ENCODE peak calls at places on chromosomes 6 and 20, in four cellular contexts. One of them, this sample, is unnamed.

GRCh38 chr6:136549359-136550044 is 720 bp downstream of the MAP7 start:
- DNase-seq in IMR-90: no peak
- DNase-seq in H9: peak; percentile 53
- DNase-seq in H1: peak; percentile 83
- DNase-seq in this sample: peak; percentile 56

GRCh38 chr20:38610521-38610920 is 8.9 kb downstream of the ARHGAP40 start:
- DNase-seq in H9: no peak
- DNase-seq in IMR-90: peak; percentile 6
- DNase-seq in H1: no peak
- DNase-seq in this sample: no peak

GRCh38 chr6:20182926-20183521 is 29.2 kb downstream of the MBOAT1 start:
- DNase-seq in H1: no peak
- DNase-seq in H9: no peak
- DNase-seq in IMR-90: peak; percentile 18
- DNase-seq in this sample: no peak

GRCh38 chr20:52972190-52972937 is at the start of gene TSHZ2:
- DNase-seq in H9: peak; percentile 52
- DNase-seq in H1: peak; percentile 56
- DNase-seq in IMR-90: peak; percentile 1
- DNase-seq in this sample: peak; percentile 48

GRCh38 chr6:32191696-32192607 is 491 bp downstream of the GPSM3 start:
- DNase-seq in H1: no peak
- DNase-seq in H9: peak; percentile 24
- DNase-seq in IMR-90: no peak
- DNase-seq in this sample: no peak

GRCh38 chr6:31575335-31575901 is at the start of gene TNF:
- DNase-seq in H1: no peak
- DNase-seq in H9: no peak
- DNase-seq in IMR-90: no peak
- DNase-seq in this sample: no peak

GRCh38 chr6:31345026-31345730 is 11.8 kb downstream of the HLA-B start:
- DNase-seq in IMR-90: no peak
- DNase-seq in H9: no peak
- DNase-seq in H1: no peak
- DNase-seq in this sample: peak; percentile 60

GRCh38 chr6:11525468-11526155 is 11.9 kb upstream of the TMEM170B start:
- DNase-seq in H9: no peak
- DNase-seq in H1: no peak
- DNase-seq in IMR-90: peak; percentile 13
- DNase-seq in this sample: no peak

GRCh38 chr6:141490982-141491381 is 641.7 kb upstream of the GJE1 start:
- DNase-seq in H1: no peak
- DNase-seq in H9: no peak
- DNase-seq in IMR-90: no peak
- DNase-seq in this sample: no peak

GRCh38 chr6:157017861-157018260 is 240.7 kb downstream of the ARID1B start:
- DNase-seq in H9: no peak
- DNase-seq in H1: no peak
- DNase-seq in IMR-90: peak; percentile 15
- DNase-seq in this sample: no peak

GRCh38 chr6:75735491-75736186 is 13.4 kb upstream of the MYO6 start:
- DNase-seq in IMR-90: peak; percentile 28
- DNase-seq in H9: no peak
- DNase-seq in H1: no peak
- DNase-seq in this sample: no peak

GRCh38 chr20:34074101-34074760 is 37.8 kb downstream of the EIF2S2 start:
- DNase-seq in IMR-90: peak; percentile 37
- DNase-seq in H1: no peak
- DNase-seq in H9: no peak
- DNase-seq in this sample: peak; percentile 69

GRCh38 chr6:22141271-22141745 is 155.5 kb downstream of the PRL start:
- DNase-seq in H1: no peak
- DNase-seq in H9: no peak
- DNase-seq in IMR-90: peak; percentile 10
- DNase-seq in this sample: no peak

GRCh38 chr20:50070361-50070760 is 42.6 kb downstream of the UBE2V1 start:
- DNase-seq in H9: no peak
- DNase-seq in IMR-90: no peak
- DNase-seq in H1: no peak
- DNase-seq in this sample: peak; percentile 53

GRCh38 chr6:21046276-21046675 is 512.0 kb downstream of the CDKAL1 start:
- DNase-seq in IMR-90: no peak
- DNase-seq in H9: no peak
- DNase-seq in H1: no peak
- DNase-seq in this sample: no peak

GRCh38 chr6:122746708-122747107 is 32.8 kb upstream of the FABP7 start:
- DNase-seq in H9: no peak
- DNase-seq in H1: no peak
- DNase-seq in IMR-90: no peak
- DNase-seq in this sample: no peak

GRCh38 chr6:11197175-11197535 is 35.3 kb downstream of the NEDD9 start:
- DNase-seq in H9: no peak
- DNase-seq in IMR-90: peak; percentile 88
- DNase-seq in H1: no peak
- DNase-seq in this sample: no peak

GRCh38 chr6:2943564-2943955 is 27.8 kb downstream of the SERPINB6 start:
- DNase-seq in IMR-90: no peak
- DNase-seq in H9: no peak
- DNase-seq in H1: peak; percentile 39
- DNase-seq in this sample: no peak
- H3K56ac ChIP-seq in IMR-90: no peak overlapping the region
- H3K56ac ChIP-seq in H9: no peak overlapping the region
- H3K56ac ChIP-seq in H1: no peak overlapping the region
- H3K56ac ChIP-seq in this sample: peak overlapping the region; percentile 51

DNA sequence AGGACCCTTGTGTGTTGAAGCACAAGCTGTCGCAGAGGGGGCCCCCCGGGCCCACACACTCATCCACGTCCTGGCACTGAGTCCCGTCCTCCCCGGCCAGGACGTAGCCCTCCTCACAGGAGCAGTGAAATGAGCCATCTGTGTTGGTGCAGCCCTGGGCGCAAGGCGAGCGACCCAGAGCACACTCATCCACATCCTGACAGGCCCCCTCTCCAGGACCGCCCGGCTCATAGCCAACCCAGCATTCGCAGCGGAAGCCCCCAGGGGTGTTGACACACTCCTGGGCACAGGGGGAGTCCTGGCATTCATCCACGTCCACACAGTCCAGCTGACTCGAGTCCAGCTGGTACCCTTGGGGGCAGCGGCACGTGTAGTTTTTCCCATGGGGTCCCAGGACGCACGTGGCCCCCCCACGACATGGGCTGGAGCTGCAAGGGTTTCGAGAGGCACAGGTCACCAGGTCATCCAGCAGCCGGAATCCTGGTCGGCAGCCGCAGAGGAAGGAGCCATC is 1.2 kb downstream of the CD93 start:
- DNase-seq in IMR-90: no peak
- DNase-seq in H9: no peak
- DNase-seq in H1: no peak
- DNase-seq in this sample: no peak
- H3K4me1 ChIP-seq in IMR-90: no peaks in the 10 kb centered on the region
- H3K4me1 ChIP-seq in H9: no peaks in the 10 kb centered on the region
- H3K4me1 ChIP-seq in H1: no peaks in the 10 kb centered on the region
- H3K4me1 ChIP-seq in this sample: no peaks in the 10 kb centered on the region

DNA sequence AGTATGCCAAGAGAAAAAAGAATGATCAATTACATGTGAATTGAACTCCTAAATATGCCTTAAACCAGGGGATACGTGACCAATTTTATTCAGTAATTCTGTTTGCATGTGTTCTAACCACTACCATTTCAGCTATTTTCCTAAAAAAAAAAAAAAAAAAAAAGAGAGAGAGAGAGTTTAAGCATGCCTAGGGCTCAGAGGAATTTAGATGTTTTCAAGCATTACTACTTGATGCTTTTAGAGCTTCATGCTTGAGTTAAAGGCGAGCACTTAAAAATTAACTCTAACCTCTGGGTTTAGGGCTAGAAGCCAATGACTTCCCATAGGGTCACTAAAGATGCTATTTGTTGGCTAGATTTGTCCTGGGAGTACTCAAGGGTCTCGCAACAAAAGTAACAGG is 217.8 kb downstream of the ATXN1 start:
- DNase-seq in H1: no peak
- DNase-seq in IMR-90: no peak
- DNase-seq in H9: no peak
- DNase-seq in this sample: no peak
- H3K56ac ChIP-seq in H1: no peak overlapping the region
- H3K56ac ChIP-seq in IMR-90: no peak overlapping the region
- H3K56ac ChIP-seq in H9: no peak overlapping the region
- H3K56ac ChIP-seq in this sample: no peak overlapping the region

GRCh38 chr20:1386323-1386722 is 6.5 kb downstream of the FKBP1A start:
- DNase-seq in H1: no peak
- DNase-seq in IMR-90: no peak
- DNase-seq in H9: no peak
- DNase-seq in this sample: no peak

GRCh38 chr20:1389703-1390385 is 3.0 kb downstream of the FKBP1A start:
- DNase-seq in IMR-90: no peak
- DNase-seq in H1: no peak
- DNase-seq in H9: no peak
- DNase-seq in this sample: peak; percentile 37

GRCh38 chr20:1390552-1391403 is 2.1 kb downstream of the FKBP1A start:
- DNase-seq in IMR-90: no peak
- DNase-seq in H1: no peak
- DNase-seq in H9: no peak
- DNase-seq in this sample: no peak

GRCh38 chr20:1388253-1388652 is 4.6 kb downstream of the FKBP1A start:
- DNase-seq in IMR-90: no peak
- DNase-seq in H1: no peak
- DNase-seq in H9: no peak
- DNase-seq in this sample: no peak

DNA sequence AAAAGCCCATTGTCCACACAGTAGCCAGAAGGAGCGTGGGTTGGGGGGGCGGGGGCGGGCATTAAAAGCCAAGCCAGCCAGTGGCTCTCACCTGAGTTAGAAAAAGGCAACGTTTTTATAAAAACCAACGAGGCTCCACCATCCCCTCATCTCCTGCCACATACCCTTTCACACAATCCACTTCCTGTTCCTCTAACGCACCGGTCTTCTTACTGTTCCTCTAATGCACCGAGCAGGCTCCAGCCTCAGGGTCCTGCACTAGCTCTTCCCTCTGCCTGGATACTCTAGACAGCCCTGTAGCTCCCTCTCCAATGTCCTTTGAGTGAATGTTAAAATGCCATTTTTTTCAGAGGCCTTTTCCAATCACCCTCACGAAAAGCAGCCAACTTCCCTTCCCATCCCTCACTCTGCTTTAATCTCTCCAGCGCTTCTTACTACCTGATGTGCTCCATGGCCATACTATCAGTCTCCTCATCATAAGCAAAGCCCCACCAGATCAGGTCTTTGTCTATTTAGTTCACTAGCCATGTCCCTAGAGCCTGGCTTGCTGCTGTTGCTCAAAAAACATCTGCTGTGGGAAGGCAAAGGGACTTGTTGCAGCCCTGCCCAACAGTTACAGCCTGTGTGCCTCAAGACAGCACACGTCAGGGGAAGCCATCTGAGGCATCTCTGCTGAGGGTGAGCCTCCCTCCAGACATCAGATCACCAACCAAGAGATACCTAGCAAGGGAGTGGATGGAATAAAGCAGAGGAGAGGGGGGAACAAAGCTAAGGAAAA is 4.0 kb downstream of the FKBP1A start:
- DNase-seq in IMR-90: no peak
- DNase-seq in H1: no peak
- DNase-seq in H9: no peak
- DNase-seq in this sample: no peak
- H3K4me1 ChIP-seq in IMR-90: peaks cover 27% of the 10 kb centered on the region
- H3K4me1 ChIP-seq in H1: peaks cover 11% of the 10 kb centered on the region
- H3K4me1 ChIP-seq in H9: peaks cover 19% of the 10 kb centered on the region
- H3K4me1 ChIP-seq in this sample: peaks cover 11% of the 10 kb centered on the region

GRCh38 chr6:43695967-43696291 is 8.3 kb upstream of the MRPS18A start:
- DNase-seq in H9: no peak
- DNase-seq in H1: no peak
- DNase-seq in IMR-90: peak; percentile 61
- DNase-seq in this sample: no peak
- H3K56ac ChIP-seq in H9: no peak overlapping the region
- H3K56ac ChIP-seq in H1: no peak overlapping the region
- H3K56ac ChIP-seq in IMR-90: no peak overlapping the region
- H3K56ac ChIP-seq in this sample: no peak overlapping the region

GRCh38 chr20:17871861-17872260 is 96.7 kb downstream of the SNX5 start:
- DNase-seq in IMR-90: no peak
- DNase-seq in H9: no peak
- DNase-seq in H1: no peak
- DNase-seq in this sample: no peak
- H3K4me1 ChIP-seq in IMR-90: peaks cover 25% of the 10 kb centered on the region
- H3K4me1 ChIP-seq in H9: peaks cover 13% of the 10 kb centered on the region
- H3K4me1 ChIP-seq in H1: peaks cover 14% of the 10 kb centered on the region
- H3K4me1 ChIP-seq in this sample: peaks cover 7% of the 10 kb centered on the region

DNA sequence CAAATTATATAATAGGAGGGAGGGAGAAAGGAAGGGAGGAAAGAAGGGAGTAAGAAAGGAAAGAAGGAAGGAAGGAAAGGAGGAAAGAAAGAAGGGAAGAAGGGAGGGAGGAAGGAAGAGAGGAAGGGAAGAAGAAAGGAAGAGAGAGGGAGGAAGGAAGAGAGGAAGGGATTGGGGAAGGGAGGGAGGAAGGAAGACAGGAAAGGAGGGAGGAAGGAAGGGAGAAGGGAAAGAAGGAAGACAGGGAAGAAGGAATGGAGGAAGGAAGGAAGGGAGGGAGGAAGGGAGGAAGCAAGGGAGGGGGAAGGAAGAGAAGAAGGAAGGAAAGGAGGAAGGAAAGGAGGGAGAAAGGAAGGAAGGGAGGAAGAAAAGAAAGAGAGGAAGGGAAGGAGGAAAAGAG is 660.5 kb downstream of the EPM2A start:
- DNase-seq in H9: no peak
- DNase-seq in H1: no peak
- DNase-seq in IMR-90: no peak
- DNase-seq in this sample: no peak
- H3K56ac ChIP-seq in H9: no peak overlapping the region
- H3K56ac ChIP-seq in H1: no peak overlapping the region
- H3K56ac ChIP-seq in IMR-90: no peak overlapping the region
- H3K56ac ChIP-seq in this sample: no peak overlapping the region

This sample was measured in mesendoderm.